ENCODE peak calls at places on chromosomes 6 and 20, in six cellular contexts. Y is activated CD4-positive, alpha-beta T cell treated with anti-CD3 and anti-CD28 coated beads, Interleukin-2, amount 50 U/mL, for 1 hour; B is ACHN; T is AG08395; K is effector memory CD4-positive, alpha-beta T cell; C is C1 segment of cervical spinal cord. U is an unnamed sample.

GRCh38 chr20:33660035-33660684 is 2.0 kb upstream of the C20orf144 start:
- DNase-seq in Y (no peak), B (no peak), T (no peak), K (no peak), C (no peak), U (no peak)

GRCh38 chr6:45327956-45328522 is at the start of gene RUNX2:
- DNase-seq in Y (no peak), B (peak; percentile 67), T (peak; percentile 62), K (no peak), C (no peak), U (no peak)

GRCh38 chr6:148616811-148617210 is 130.0 kb upstream of the UST start:
- DNase-seq in Y (no peak), B (no peak), T (no peak), K (no peak), C (no peak), U (no peak)

GRCh38 chr6:39005774-39006173 is 42.8 kb upstream of the GLP1R start:
- DNase-seq in Y (no peak), B (no peak), T (no peak), K (no peak), C (no peak), U (no peak)

GRCh38 chr20:22795897-22796296 is 211.5 kb upstream of the FOXA2 start:
- DNase-seq in Y (no peak), B (peak; percentile 88), T (peak; percentile 90), K (no peak), C (no peak), U (no peak)

GRCh38 chr6:146781836-146782235 is 183.1 kb downstream of the ADGB start:
- DNase-seq in Y (no peak), B (no peak), T (no peak), K (no peak), C (no peak), U (no peak)

GRCh38 chr20:19223640-19224039 is 11.2 kb downstream of the SLC24A3 start:
- DNase-seq in Y (no peak), B (no peak), T (no peak), K (no peak), C (no peak), U (no peak)

GRCh38 chr6:37624606-37625574 is 72.8 kb downstream of the MDGA1 start:
- DNase-seq in Y (no peak), B (peak; percentile 60), T (peak; percentile 54), K (no peak), C (no peak), U (no peak)

GRCh38 chr6:1346556-1347186 is 34.8 kb downstream of the FOXQ1 start:
- DNase-seq in Y (no peak), B (no peak), T (no peak), K (no peak), C (no peak), U (no peak)

GRCh38 chr6:81977488-81977887 is 225.0 kb upstream of the TENT5A start:
- DNase-seq in Y (no peak), B (no peak), T (no peak), K (no peak), C (no peak), U (no peak)

GRCh38 chr6:64037421-64037820 is 401.8 kb downstream of the PHF3 start:
- DNase-seq in Y (no peak), B (no peak), T (no peak), K (no peak), C (no peak), U (no peak)

GRCh38 chr6:25981529-25982263 is 19.1 kb downstream of the TRIM38 start:
- DNase-seq in Y (no peak), B (no peak), T (no peak), K (no peak), C (no peak), U (no peak)

GRCh38 chr6:170235726-170236125 is 55.2 kb downstream of the DLL1 start:
- DNase-seq in Y (no peak), B (no peak), T (no peak), K (no peak), C (no peak), U (no peak)